ENCODE peak calls at places on chromosomes 13 and 19, in eight cellular contexts. P is SHP77, W is psoas muscle, C is BJ, K is NCI-H774, A is T-helper 1 cell, Q is smooth muscle cell of the brain vasculature, F is PC-3. X is an unnamed sample.

GRCh38 chr19:33248954-33249613 is 23.4 kb upstream of the SLC7A10 start:
- DNase-seq in W (no peak), P (no peak), Q (no peak), F (peak), C (no peak), A (no peak), K (no peak), X (no peak)

GRCh38 chr13:48400820-48401219 is 12.1 kb downstream of the LPAR6 start:
- DNase-seq in W (no peak), Q (no peak), F (peak), K (no peak), C (peak), A (no peak), P (no peak), X (no peak)

GRCh38 chr13:41611385-41611784 is 154.0 kb downstream of the RGCC start:
- DNase-seq in W (no peak), K (no peak), Q (no peak), A (no peak), P (no peak), F (no peak), C (no peak), X (no peak)

GRCh38 chr19:18603255-18603957 is 3.2 kb downstream of the CRLF1 start:
- DNase-seq in K (no peak), C (no peak), A (no peak), F (peak), P (no peak), Q (no peak), W (peak), X (no peak)

GRCh38 chr13:67833564-67833963 is 603.4 kb upstream of the PCDH9 start:
- DNase-seq in K (no peak), Q (no peak), P (no peak), A (no peak), F (no peak), W (no peak), C (no peak), X (no peak)

GRCh38 chr13:111516712-111517640 is 196.5 kb downstream of the TEX29 start:
- DNase-seq in Q (no peak), F (no peak), W (no peak), A (no peak), C (no peak), P (peak), K (peak), X (no peak)

GRCh38 chr19:50669319-50670101 is 20.3 kb downstream of the C19orf81 start:
- DNase-seq in F (peak), W (no peak), C (no peak), P (no peak), K (no peak), A (no peak), Q (no peak), X (no peak)

GRCh38 chr13:50131998-50132936 is 117.0 kb downstream of the KCNRG start:
- DNase-seq in A (no peak), P (no peak), C (no peak), F (no peak), Q (no peak), K (no peak), W (no peak), X (no peak)

GRCh38 chr19:46840157-46840942 is 10.3 kb downstream of the AP2S1 start:
- DNase-seq in W (peak), A (peak), F (peak), K (peak), P (peak), Q (no peak), C (no peak), X (no peak)

GRCh38 chr13:100214886-100215285 is 126.0 kb downstream of the PCCA start:
- DNase-seq in P (no peak), C (no peak), K (no peak), W (no peak), F (peak), Q (no peak), A (no peak), X (no peak)

GRCh38 chr19:14556662-14557188 is 15.1 kb downstream of the NDUFB7 start:
- DNase-seq in W (peak), K (peak), A (peak), Q (peak), P (no peak), F (peak), C (no peak), X (no peak)

GRCh38 chr13:30179547-30180256 is 127.6 kb downstream of the KATNAL1 start:
- DNase-seq in C (no peak), K (no peak), F (no peak), P (no peak), A (no peak), Q (no peak), W (no peak), X (no peak)

GRCh38 chr19:8302357-8302691 is 5.8 kb downstream of the CD320 start:
- DNase-seq in Q (no peak), W (peak), K (no peak), P (no peak), C (no peak), A (no peak), F (no peak), X (no peak)

GRCh38 chr13:98927954-98928927 is 49.6 kb downstream of the DOCK9 start:
- DNase-seq in C (peak), K (no peak), A (no peak), F (no peak), Q (no peak), W (no peak), P (no peak), X (no peak)

GRCh38 chr13:32594339-32594738 is 8.1 kb downstream of the PDS5B start:
- DNase-seq in A (no peak), F (peak), C (no peak), W (no peak), Q (no peak), P (no peak), K (no peak), X (no peak)